ENCODE peak calls at places on chromosomes 12 and 14, in five cellular contexts. I is fibroblast of mammary gland, Q is lower lobe of right lung, A is neuronal stem cell, D is left ventricle myocardium inferior. O is an unnamed sample.

GRCh38 chr12:74021937-74022336 is 515.7 kb upstream of the ATXN7L3B start:
- DNase-seq in I (peak), Q (peak), A (peak), D (peak), O (no peak)

GRCh38 chr12:122423258-122424165 is 1.0 kb upstream of the CLIP1 start:
- DNase-seq in I (no peak), Q (no peak), A (peak), D (no peak), O (no peak)

GRCh38 chr14:99191663-99192621 is 80.1 kb downstream of the BCL11B start:
- DNase-seq in I (peak), Q (no peak), A (no peak), D (peak), O (no peak)

GRCh38 chr12:102954143-102954542 is 3.3 kb upstream of the ASCL1 start:
- DNase-seq in I (no peak), Q (no peak), A (no peak), D (no peak), O (no peak)

GRCh38 chr14:23209651-23210423 is 26.4 kb upstream of the SLC7A8 start:
- DNase-seq in I (peak), Q (no peak), A (no peak), D (no peak), O (no peak)

GRCh38 chr12:86660000-86660399 is 403.8 kb upstream of the MGAT4C start:
- DNase-seq in I (no peak), Q (no peak), A (no peak), D (no peak), O (no peak)

GRCh38 chr12:95805864-95806669 is 15.5 kb upstream of the NTN4 start:
- DNase-seq in I (peak), Q (no peak), A (no peak), D (no peak), O (peak)

GRCh38 chr12:89258240-89258969 is 93.9 kb downstream of the DUSP6 start:
- DNase-seq in I (no peak), Q (no peak), A (no peak), D (no peak), O (no peak)

GRCh38 chr12:54261817-54262402 is 18.0 kb downstream of the CBX5 start:
- DNase-seq in I (no peak), Q (no peak), A (no peak), D (no peak), O (no peak)

DNA sequence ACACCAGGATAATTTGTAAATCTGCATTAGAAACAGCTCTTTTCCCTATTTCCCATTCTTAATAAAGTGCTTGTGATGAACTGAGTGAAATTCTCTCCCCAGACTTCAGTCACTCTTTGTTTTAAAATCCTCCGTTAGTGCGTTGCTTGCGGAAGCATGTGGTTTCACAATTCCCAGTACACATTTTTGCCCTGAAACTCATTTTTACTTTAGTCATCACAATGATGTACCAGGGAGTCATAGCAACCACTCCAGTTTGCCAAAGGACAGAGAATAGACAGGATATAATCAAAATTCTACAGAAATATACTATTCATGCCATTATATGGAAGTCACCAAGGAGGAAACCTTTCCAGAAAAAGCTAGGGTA is 57.9 kb downstream of the GPR135 start:
- DNase-seq in I (peak), Q (no peak), A (no peak), D (no peak), O (no peak)
- H3K4me3 ChIP-seq in I (no peak), Q (no peak), A (no peak), D (peak), O (peak)

GRCh38 chr14:91375748-91376452 is 41.7 kb downstream of the CCDC88C start:
- DNase-seq in I (no peak), Q (no peak), A (no peak), D (no peak), O (no peak)

GRCh38 chr14:91376547-91377477 is 40.8 kb downstream of the CCDC88C start:
- DNase-seq in I (no peak), Q (no peak), A (no peak), D (no peak), O (no peak)

GRCh38 chr14:91373591-91374245 is 43.9 kb downstream of the CCDC88C start:
- DNase-seq in I (no peak), Q (no peak), A (no peak), D (no peak), O (no peak)

GRCh38 chr14:91374287-91374880 is 43.2 kb downstream of the CCDC88C start:
- DNase-seq in I (no peak), Q (no peak), A (no peak), D (no peak), O (no peak)

GRCh38 chr14:91374897-91375747 is 42.5 kb downstream of the CCDC88C start:
- DNase-seq in I (no peak), Q (no peak), A (peak), D (no peak), O (no peak)
- H3K4me3 ChIP-seq in I (no peak), Q (no peak), A (no peak), D (no peak), O (no peak)

GRCh38 chr12:1217191-1217949 is 226.3 kb downstream of the ERC1 start:
- DNase-seq in I (peak), Q (no peak), A (peak), D (no peak), O (no peak)
- H3K4me3 ChIP-seq in I (no peak), Q (no peak), A (no peak), D (peak), O (peak)

GRCh38 chr12:93169536-93169935 is 208.2 kb upstream of the NUDT4 start:
- DNase-seq in I (no peak), Q (no peak), A (no peak), D (no peak), O (no peak)

GRCh38 chr12:93165384-93165932 is 212.3 kb upstream of the NUDT4 start:
- DNase-seq in I (no peak), Q (no peak), A (no peak), D (no peak), O (no peak)

GRCh38 chr12:93167331-93167730 is 210.4 kb upstream of the NUDT4 start:
- DNase-seq in I (no peak), Q (no peak), A (no peak), D (no peak), O (no peak)

GRCh38 chr12:93166891-93167307 is 210.8 kb upstream of the NUDT4 start:
- DNase-seq in I (no peak), Q (no peak), A (no peak), D (no peak), O (no peak)

GRCh38 chr12:93167841-93168492 is 209.8 kb upstream of the NUDT4 start:
- DNase-seq in I (no peak), Q (no peak), A (peak), D (no peak), O (no peak)
- H3K4me3 ChIP-seq in I (peak), Q (peak), A (no peak), D (peak), O (peak)

DNA sequence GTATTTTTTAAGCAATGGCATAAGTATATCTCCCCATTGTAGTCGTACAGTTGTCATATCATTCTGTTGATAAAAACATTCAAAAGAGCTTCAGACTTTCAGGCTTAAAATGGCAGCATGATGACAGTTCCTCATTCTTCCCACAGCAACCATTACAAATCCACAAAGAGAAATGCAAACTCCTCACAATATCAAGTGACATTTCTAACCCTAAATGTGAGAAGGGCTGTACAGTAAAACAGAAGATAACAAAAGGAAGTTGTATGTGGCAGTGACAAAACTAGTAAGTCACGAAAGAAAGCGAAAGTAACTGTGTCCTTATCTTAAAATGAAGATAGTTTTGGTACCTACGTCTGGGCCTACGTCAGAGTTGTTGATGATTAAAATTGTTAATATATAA is 46.7 kb downstream of the GXYLT1 start:
- DNase-seq in I (no peak), Q (no peak), A (no peak), D (no peak), O (no peak)
- H3K4me3 ChIP-seq in I (no peak), Q (peak), A (no peak), D (peak), O (peak)

DNA sequence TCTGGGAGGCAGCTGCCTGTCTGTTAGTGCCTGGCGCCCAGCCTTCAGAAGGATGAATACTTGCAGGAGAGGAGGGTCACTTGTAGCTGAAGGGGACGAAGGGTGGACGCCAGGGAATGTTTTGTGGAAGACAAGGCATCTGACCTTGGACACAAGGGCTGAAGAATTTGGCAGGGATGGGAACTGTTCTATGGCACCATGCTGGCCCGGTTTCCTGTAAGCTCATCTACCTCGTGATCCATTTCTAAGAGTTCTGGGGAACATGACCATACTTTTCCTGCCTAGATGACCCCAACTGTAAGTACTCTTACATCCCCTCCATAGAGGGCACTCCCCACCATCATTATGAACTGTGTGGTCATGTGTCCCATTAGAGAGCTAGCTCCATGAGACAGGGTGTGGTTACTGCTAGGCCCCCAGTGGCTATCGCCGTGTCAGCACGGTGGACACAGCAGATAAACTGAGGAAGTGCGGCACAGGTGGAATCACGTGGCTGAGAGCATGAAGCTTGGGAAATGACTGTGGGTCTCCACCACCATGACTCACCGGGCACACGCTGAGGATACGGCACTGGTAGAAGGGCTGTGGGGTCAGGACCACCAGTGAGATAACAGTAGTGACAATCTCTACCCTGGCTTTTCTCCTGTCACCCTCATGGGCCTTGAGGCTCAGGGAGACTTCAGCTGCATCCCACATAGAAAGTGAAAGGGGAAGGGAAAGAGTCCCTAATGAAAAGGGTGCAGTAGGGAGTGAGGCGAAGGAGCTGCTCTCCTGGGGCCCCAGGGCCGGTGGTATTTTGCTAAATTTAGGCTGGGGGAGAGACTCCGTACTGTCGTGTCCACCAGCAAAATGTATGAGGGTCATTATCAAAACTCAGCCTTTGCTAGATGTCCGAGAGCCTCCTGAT is 252.6 kb downstream of the FOXN3 start:
- DNase-seq in I (no peak), Q (no peak), A (no peak), D (no peak), O (no peak)
- H3K4me3 ChIP-seq in I (no peak), Q (peak), A (no peak), D (peak), O (peak)

GRCh38 chr14:92443167-92443566 is 70.4 kb upstream of the RIN3 start:
- DNase-seq in I (no peak), Q (no peak), A (no peak), D (no peak), O (no peak)
- H3K4me3 ChIP-seq in I (no peak), Q (no peak), A (no peak), D (no peak), O (no peak)

DNA sequence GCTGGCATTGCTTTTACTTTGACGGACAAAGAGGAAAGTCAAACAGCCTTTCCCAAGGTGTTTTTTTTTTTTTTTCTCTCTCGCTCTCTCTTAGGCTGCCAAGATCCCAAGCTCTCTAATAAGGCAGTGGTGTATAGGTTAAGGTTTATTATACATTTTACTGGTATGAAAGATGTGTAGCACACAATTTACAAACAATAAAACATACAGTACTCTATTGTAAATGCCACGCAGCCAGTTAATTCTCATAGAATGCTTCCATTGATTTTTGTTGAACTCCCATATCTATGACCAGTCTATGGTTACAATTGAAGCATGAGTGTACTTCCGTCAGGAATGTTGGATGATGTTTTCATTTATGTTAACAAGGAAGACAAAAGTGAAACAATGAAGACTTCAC is 106.4 kb upstream of the GSC start:
- DNase-seq in I (no peak), Q (no peak), A (no peak), D (no peak), O (no peak)
- H3K4me3 ChIP-seq in I (no peak), Q (no peak), A (no peak), D (no peak), O (no peak)

DNA sequence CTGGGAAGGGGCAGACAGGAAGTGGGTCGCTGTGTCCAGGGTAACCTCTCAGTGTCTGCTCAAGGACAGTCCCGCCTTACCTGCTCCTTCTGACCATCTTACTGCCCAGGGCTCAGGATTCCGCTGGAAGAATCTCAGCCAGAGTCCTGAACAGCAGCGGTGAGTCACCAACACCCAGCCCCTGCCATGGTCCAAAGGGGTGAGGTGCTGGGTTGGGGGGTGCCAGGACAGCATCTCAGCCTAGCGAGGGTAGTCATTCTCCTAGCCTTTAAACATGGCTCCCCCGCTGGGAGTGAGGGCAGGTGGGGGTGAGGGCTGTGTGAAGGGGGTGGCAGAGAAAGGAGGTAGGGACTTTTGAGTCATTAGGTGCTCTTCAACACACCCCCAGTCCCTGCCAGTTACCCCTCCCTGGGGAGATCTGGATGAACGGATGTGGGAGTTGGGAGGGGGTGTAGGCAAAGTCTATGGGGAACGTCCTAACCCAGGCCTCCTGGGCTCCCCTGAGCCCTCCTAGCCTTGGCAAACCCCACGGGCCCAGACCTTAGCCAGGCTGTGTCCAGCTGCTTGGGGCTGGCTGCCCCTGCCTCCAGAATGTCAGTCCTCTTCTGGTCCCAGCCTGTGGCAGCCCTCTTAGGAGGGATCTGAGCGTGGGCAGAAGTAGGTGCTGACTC is 2.5 kb downstream of the TAMALIN start:
- DNase-seq in I (no peak), Q (no peak), A (no peak), D (no peak), O (no peak)
- H3K4me3 ChIP-seq in I (no peak), Q (peak), A (no peak), D (peak), O (no peak)

GRCh38 chr14:96362071-96362964 is 823 bp downstream of the ATG2B start:
- DNase-seq in I (peak), Q (no peak), A (no peak), D (no peak), O (no peak)

GRCh38 chr14:96368534-96368933 is 5.2 kb downstream of the GSKIP start:
- DNase-seq in I (no peak), Q (no peak), A (no peak), D (no peak), O (no peak)

GRCh38 chr14:96362965-96363750 is at the start of the genes ATG2B and GSKIP:
- DNase-seq in I (peak), Q (peak), A (peak), D (peak), O (peak)

GRCh38 chr14:96363751-96364336 is 518 bp downstream of the GSKIP start:
- DNase-seq in I (peak), Q (peak), A (no peak), D (no peak), O (no peak)

DNA sequence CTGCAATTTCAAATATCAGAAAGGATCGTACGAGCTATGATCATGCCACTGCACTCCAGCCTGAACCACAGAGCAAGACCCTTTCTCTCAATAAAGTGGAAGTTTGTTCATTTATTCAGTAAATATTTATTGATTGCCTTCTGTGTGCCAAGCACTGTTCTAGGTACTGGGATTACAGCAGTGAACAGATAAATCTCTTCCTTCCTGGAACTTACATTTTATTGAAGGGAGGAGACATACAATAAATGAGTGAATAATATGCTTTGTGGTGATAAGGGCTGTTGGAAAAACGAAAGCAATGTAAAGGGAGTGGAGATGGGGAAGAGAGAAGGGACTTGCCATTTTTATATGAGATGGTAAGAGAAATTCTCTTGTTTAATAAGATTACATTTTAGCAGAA is 1.6 kb downstream of the GSKIP start:
- DNase-seq in I (no peak), Q (no peak), A (no peak), D (no peak), O (no peak)
- H3K4me3 ChIP-seq in I (no peak), Q (no peak), A (peak), D (no peak), O (no peak)

O was measured in thoracic aorta.